ENCODE peak calls at places on chromosomes 12 and 14, in four cellular contexts. T is GM10248, D is iris pigment epithelial cell, U is astrocyte of the hippocampus. P is an unnamed sample.

GRCh38 chr14:75258079-75258802 is 20.4 kb upstream of the FOS start:
- DNase-seq in T (no peak), D (peak; percentile 52), U (no peak), P (no peak)

GRCh38 chr12:52063986-52064649 is 5.7 kb upstream of the ATG101 start:
- DNase-seq in T (no peak), D (peak; percentile 89), U (peak; percentile 76), P (no peak)

GRCh38 chr14:99207456-99207855 is 64.5 kb downstream of the BCL11B start:
- DNase-seq in T (no peak), D (no peak), U (no peak), P (no peak)

GRCh38 chr12:113846275-113846674 is 119.8 kb downstream of the RBM19 start:
- DNase-seq in T (no peak), D (no peak), U (no peak), P (no peak)

GRCh38 chr12:104230704-104231103 is 15.1 kb downstream of the TXNRD1 start:
- DNase-seq in T (no peak), D (no peak), U (no peak), P (no peak)

GRCh38 chr12:70449074-70449757 is 83.1 kb downstream of the KCNMB4 start:
- DNase-seq in T (no peak), D (peak; percentile 38), U (peak; percentile 18), P (no peak)

GRCh38 chr14:23570806-23571483 is 3.4 kb upstream of the AP1G2 start:
- DNase-seq in T (no peak), D (no peak), U (no peak), P (no peak)

GRCh38 chr12:132827763-132828703 is 636 bp downstream of the GOLGA3 start:
- DNase-seq in T (peak; percentile 57), D (peak; percentile 77), U (peak; percentile 68), P (peak; percentile 31)

GRCh38 chr12:2544213-2544612 is 250.6 kb upstream of the FKBP4 start:
- DNase-seq in T (no peak), D (no peak), U (no peak), P (no peak)

GRCh38 chr12:132230381-132230780 is 86.1 kb downstream of the NOC4L start:
- DNase-seq in T (no peak), D (no peak), U (no peak), P (no peak)

GRCh38 chr14:59464651-59465569 is at the start of gene GPR135:
- DNase-seq in T (peak; percentile 80), D (peak; percentile 59), U (peak; percentile 88), P (no peak)

GRCh38 chr14:94172545-94172944 is 1.6 kb upstream of the PPP4R4 start:
- DNase-seq in T (no peak), D (no peak), U (no peak), P (no peak)

GRCh38 chr14:61705017-61705416 is 9.7 kb downstream of the HIF1A start:
- DNase-seq in T (no peak), D (no peak), U (no peak), P (no peak)

GRCh38 chr12:99984271-99985128 is at the start of gene ANKS1B:
- DNase-seq in T (peak; percentile 65), D (peak; percentile 44), U (peak; percentile 76), P (peak; percentile 71)

GRCh38 chr12:20696181-20696580 is 1.0 kb downstream of the SLCO1C1 start:
- DNase-seq in T (no peak), D (no peak), U (peak; percentile 18), P (peak; percentile 34)

GRCh38 chr12:2294651-2295475 is 242.1 kb downstream of the CACNA1C start:
- DNase-seq in T (no peak), D (peak; percentile 64), U (no peak), P (no peak)

GRCh38 chr12:89350661-89351488 is 1.4 kb downstream of the DUSP6 start:
- DNase-seq in T (no peak), D (peak; percentile 49), U (peak; percentile 57), P (peak; percentile 26)

GRCh38 chr14:68143341-68143807 is 323.8 kb downstream of the RAD51B start:
- DNase-seq in T (no peak), D (peak; percentile 95), U (peak; percentile 84), P (no peak)

GRCh38 chr14:76829650-76830421 is 3.6 kb downstream of the LRRC74A start:
- DNase-seq in T (no peak), D (no peak), U (peak; percentile 49), P (peak; percentile 81)

GRCh38 chr12:111819191-111820158 is 22.6 kb upstream of the MAPKAPK5 start:
- DNase-seq in T (no peak), D (no peak), U (no peak), P (no peak)

P was measured in SK-MEL-5.